ENCODE peak calls at places on chromosomes 6 and 20, in nine cellular contexts. One of them, this sample, is unnamed.

GRCh38 chr20:62704341-62704948 is 4.2 kb upstream of the NTSR1 start:
- DNase-seq in AG08395: peak
- DNase-seq in NCI-H1436 treated with DMSO at 0.1 percent for 48 hours: no peak
- DNase-seq in cardiac muscle cell: peak
- DNase-seq in NCI-H524: peak
- DNase-seq in GM18507: no peak
- DNase-seq in EH: peak
- DNase-seq in SJSA1: peak
- DNase-seq in NCI-H1105 treated with DMSO at 0.1 percent for 48 hours: peak
- DNase-seq in this sample: peak

GRCh38 chr20:3655032-3655405 is 8.2 kb downstream of the GFRA4 start:
- DNase-seq in AG08395: no peak
- DNase-seq in NCI-H1436 treated with DMSO at 0.1 percent for 48 hours: no peak
- DNase-seq in cardiac muscle cell: no peak
- DNase-seq in NCI-H524: no peak
- DNase-seq in GM18507: no peak
- DNase-seq in EH: no peak
- DNase-seq in SJSA1: no peak
- DNase-seq in NCI-H1105 treated with DMSO at 0.1 percent for 48 hours: no peak
- DNase-seq in this sample: peak

GRCh38 chr6:36413489-36414153 is 26.2 kb upstream of the ETV7 start:
- DNase-seq in AG08395: no peak
- DNase-seq in NCI-H1436 treated with DMSO at 0.1 percent for 48 hours: no peak
- DNase-seq in cardiac muscle cell: no peak
- DNase-seq in NCI-H524: no peak
- DNase-seq in GM18507: no peak
- DNase-seq in EH: no peak
- DNase-seq in SJSA1: no peak
- DNase-seq in NCI-H1105 treated with DMSO at 0.1 percent for 48 hours: no peak
- DNase-seq in this sample: no peak

GRCh38 chr6:132669690-132670291 is 10.8 kb upstream of the TAAR1 start:
- DNase-seq in AG08395: peak
- DNase-seq in NCI-H1436 treated with DMSO at 0.1 percent for 48 hours: no peak
- DNase-seq in cardiac muscle cell: peak
- DNase-seq in NCI-H524: peak
- DNase-seq in GM18507: peak
- DNase-seq in EH: peak
- DNase-seq in SJSA1: no peak
- DNase-seq in NCI-H1105 treated with DMSO at 0.1 percent for 48 hours: peak
- DNase-seq in this sample: peak

GRCh38 chr6:117783280-117783679 is 108.0 kb downstream of the NUS1 start:
- DNase-seq in AG08395: no peak
- DNase-seq in NCI-H1436 treated with DMSO at 0.1 percent for 48 hours: no peak
- DNase-seq in cardiac muscle cell: no peak
- DNase-seq in NCI-H524: no peak
- DNase-seq in GM18507: no peak
- DNase-seq in EH: no peak
- DNase-seq in SJSA1: no peak
- DNase-seq in NCI-H1105 treated with DMSO at 0.1 percent for 48 hours: no peak
- DNase-seq in this sample: no peak

GRCh38 chr20:62755817-62756724 is 40.2 kb upstream of the MRGBP start:
- DNase-seq in AG08395: no peak
- DNase-seq in NCI-H1436 treated with DMSO at 0.1 percent for 48 hours: no peak
- DNase-seq in cardiac muscle cell: no peak
- DNase-seq in NCI-H524: peak
- DNase-seq in GM18507: no peak
- DNase-seq in EH: no peak
- DNase-seq in SJSA1: no peak
- DNase-seq in NCI-H1105 treated with DMSO at 0.1 percent for 48 hours: no peak
- DNase-seq in this sample: no peak

GRCh38 chr20:6492396-6493055 is 275.0 kb upstream of the BMP2 start:
- DNase-seq in AG08395: no peak
- DNase-seq in NCI-H1436 treated with DMSO at 0.1 percent for 48 hours: no peak
- DNase-seq in cardiac muscle cell: no peak
- DNase-seq in NCI-H524: no peak
- DNase-seq in GM18507: no peak
- DNase-seq in EH: no peak
- DNase-seq in SJSA1: peak
- DNase-seq in NCI-H1105 treated with DMSO at 0.1 percent for 48 hours: no peak
- DNase-seq in this sample: no peak

GRCh38 chr6:91613481-91613880 is 1026.6 kb upstream of the MAP3K7 start:
- DNase-seq in AG08395: no peak
- DNase-seq in NCI-H1436 treated with DMSO at 0.1 percent for 48 hours: no peak
- DNase-seq in cardiac muscle cell: no peak
- DNase-seq in NCI-H524: no peak
- DNase-seq in GM18507: no peak
- DNase-seq in EH: no peak
- DNase-seq in SJSA1: no peak
- DNase-seq in NCI-H1105 treated with DMSO at 0.1 percent for 48 hours: no peak
- DNase-seq in this sample: no peak

GRCh38 chr20:7980332-7981046 is 39.1 kb downstream of the TMX4 start:
- DNase-seq in AG08395: peak
- DNase-seq in NCI-H1436 treated with DMSO at 0.1 percent for 48 hours: no peak
- DNase-seq in cardiac muscle cell: peak
- DNase-seq in NCI-H524: no peak
- DNase-seq in GM18507: peak
- DNase-seq in EH: peak
- DNase-seq in SJSA1: peak
- DNase-seq in NCI-H1105 treated with DMSO at 0.1 percent for 48 hours: peak
- DNase-seq in this sample: peak

GRCh38 chr6:35014786-35015185 is 125.7 kb downstream of the ANKS1A start:
- DNase-seq in AG08395: peak
- DNase-seq in NCI-H1436 treated with DMSO at 0.1 percent for 48 hours: no peak
- DNase-seq in cardiac muscle cell: no peak
- DNase-seq in NCI-H524: no peak
- DNase-seq in GM18507: no peak
- DNase-seq in EH: peak
- DNase-seq in SJSA1: no peak
- DNase-seq in NCI-H1105 treated with DMSO at 0.1 percent for 48 hours: no peak
- DNase-seq in this sample: no peak

GRCh38 chr6:42375905-42376304 is 75.8 kb downstream of the TRERF1 start:
- DNase-seq in AG08395: no peak
- DNase-seq in NCI-H1436 treated with DMSO at 0.1 percent for 48 hours: no peak
- DNase-seq in cardiac muscle cell: no peak
- DNase-seq in NCI-H524: no peak
- DNase-seq in GM18507: no peak
- DNase-seq in EH: no peak
- DNase-seq in SJSA1: no peak
- DNase-seq in NCI-H1105 treated with DMSO at 0.1 percent for 48 hours: no peak
- DNase-seq in this sample: no peak

GRCh38 chr6:26300043-26300331 is 65.0 kb upstream of the BTN3A2 start:
- DNase-seq in AG08395: no peak
- DNase-seq in NCI-H1436 treated with DMSO at 0.1 percent for 48 hours: no peak
- DNase-seq in cardiac muscle cell: no peak
- DNase-seq in NCI-H524: no peak
- DNase-seq in GM18507: no peak
- DNase-seq in EH: no peak
- DNase-seq in SJSA1: no peak
- DNase-seq in NCI-H1105 treated with DMSO at 0.1 percent for 48 hours: no peak
- DNase-seq in this sample: no peak

GRCh38 chr6:169428532-169428931 is 174.9 kb upstream of the THBS2 start:
- DNase-seq in AG08395: peak
- DNase-seq in NCI-H1436 treated with DMSO at 0.1 percent for 48 hours: no peak
- DNase-seq in cardiac muscle cell: no peak
- DNase-seq in NCI-H524: no peak
- DNase-seq in GM18507: no peak
- DNase-seq in EH: no peak
- DNase-seq in SJSA1: no peak
- DNase-seq in NCI-H1105 treated with DMSO at 0.1 percent for 48 hours: no peak
- DNase-seq in this sample: peak

GRCh38 chr6:42520786-42521607 is 42.8 kb upstream of the UBR2 start:
- DNase-seq in AG08395: peak
- DNase-seq in NCI-H1436 treated with DMSO at 0.1 percent for 48 hours: no peak
- DNase-seq in cardiac muscle cell: no peak
- DNase-seq in NCI-H524: no peak
- DNase-seq in GM18507: no peak
- DNase-seq in EH: peak
- DNase-seq in SJSA1: peak
- DNase-seq in NCI-H1105 treated with DMSO at 0.1 percent for 48 hours: no peak
- DNase-seq in this sample: no peak

GRCh38 chr20:36824142-36824940 is 50.8 kb upstream of the DSN1 start:
- DNase-seq in AG08395: no peak
- DNase-seq in NCI-H1436 treated with DMSO at 0.1 percent for 48 hours: no peak
- DNase-seq in cardiac muscle cell: no peak
- DNase-seq in NCI-H524: no peak
- DNase-seq in GM18507: no peak
- DNase-seq in EH: no peak
- DNase-seq in SJSA1: no peak
- DNase-seq in NCI-H1105 treated with DMSO at 0.1 percent for 48 hours: no peak
- DNase-seq in this sample: no peak

GRCh38 chr6:32186496-32186840 is 2.4 kb upstream of the AGER start:
- DNase-seq in AG08395: no peak
- DNase-seq in NCI-H1436 treated with DMSO at 0.1 percent for 48 hours: no peak
- DNase-seq in cardiac muscle cell: no peak
- DNase-seq in NCI-H524: no peak
- DNase-seq in GM18507: no peak
- DNase-seq in EH: no peak
- DNase-seq in SJSA1: no peak
- DNase-seq in NCI-H1105 treated with DMSO at 0.1 percent for 48 hours: no peak
- DNase-seq in this sample: no peak

GRCh38 chr6:11323666-11324452 is 91.4 kb upstream of the NEDD9 start:
- DNase-seq in AG08395: no peak
- DNase-seq in NCI-H1436 treated with DMSO at 0.1 percent for 48 hours: no peak
- DNase-seq in cardiac muscle cell: no peak
- DNase-seq in NCI-H524: no peak
- DNase-seq in GM18507: no peak
- DNase-seq in EH: no peak
- DNase-seq in SJSA1: no peak
- DNase-seq in NCI-H1105 treated with DMSO at 0.1 percent for 48 hours: no peak
- DNase-seq in this sample: no peak

GRCh38 chr6:1590580-1590979 is 19.1 kb upstream of the FOXC1 start:
- DNase-seq in AG08395: no peak
- DNase-seq in NCI-H1436 treated with DMSO at 0.1 percent for 48 hours: no peak
- DNase-seq in cardiac muscle cell: no peak
- DNase-seq in NCI-H524: no peak
- DNase-seq in GM18507: no peak
- DNase-seq in EH: no peak
- DNase-seq in SJSA1: no peak
- DNase-seq in NCI-H1105 treated with DMSO at 0.1 percent for 48 hours: no peak
- DNase-seq in this sample: no peak

GRCh38 chr20:11057624-11058023 is 383.8 kb upstream of the JAG1 start:
- DNase-seq in AG08395: no peak
- DNase-seq in NCI-H1436 treated with DMSO at 0.1 percent for 48 hours: no peak
- DNase-seq in cardiac muscle cell: no peak
- DNase-seq in NCI-H524: no peak
- DNase-seq in GM18507: no peak
- DNase-seq in EH: peak
- DNase-seq in SJSA1: no peak
- DNase-seq in NCI-H1105 treated with DMSO at 0.1 percent for 48 hours: no peak
- DNase-seq in this sample: no peak

GRCh38 chr6:25788305-25788922 is 33.9 kb downstream of the SLC17A4 start:
- DNase-seq in AG08395: peak
- DNase-seq in NCI-H1436 treated with DMSO at 0.1 percent for 48 hours: no peak
- DNase-seq in cardiac muscle cell: peak
- DNase-seq in NCI-H524: peak
- DNase-seq in GM18507: no peak
- DNase-seq in EH: peak
- DNase-seq in SJSA1: peak
- DNase-seq in NCI-H1105 treated with DMSO at 0.1 percent for 48 hours: no peak
- DNase-seq in this sample: peak

GRCh38 chr6:1129141-1129540 is 182.8 kb upstream of the FOXQ1 start:
- DNase-seq in AG08395: peak
- DNase-seq in NCI-H1436 treated with DMSO at 0.1 percent for 48 hours: no peak
- DNase-seq in cardiac muscle cell: no peak
- DNase-seq in NCI-H524: no peak
- DNase-seq in GM18507: no peak
- DNase-seq in EH: peak
- DNase-seq in SJSA1: no peak
- DNase-seq in NCI-H1105 treated with DMSO at 0.1 percent for 48 hours: no peak
- DNase-seq in this sample: no peak

GRCh38 chr6:12271594-12271993 is 18.6 kb upstream of the EDN1 start:
- DNase-seq in AG08395: no peak
- DNase-seq in NCI-H1436 treated with DMSO at 0.1 percent for 48 hours: no peak
- DNase-seq in cardiac muscle cell: no peak
- DNase-seq in NCI-H524: no peak
- DNase-seq in GM18507: no peak
- DNase-seq in EH: no peak
- DNase-seq in SJSA1: no peak
- DNase-seq in NCI-H1105 treated with DMSO at 0.1 percent for 48 hours: no peak
- DNase-seq in this sample: no peak

GRCh38 chr20:44746367-44747165 is 901 bp downstream of the KCNK15 start:
- DNase-seq in AG08395: no peak
- DNase-seq in NCI-H1436 treated with DMSO at 0.1 percent for 48 hours: no peak
- DNase-seq in cardiac muscle cell: no peak
- DNase-seq in NCI-H524: peak
- DNase-seq in GM18507: no peak
- DNase-seq in EH: no peak
- DNase-seq in SJSA1: no peak
- DNase-seq in NCI-H1105 treated with DMSO at 0.1 percent for 48 hours: no peak
- DNase-seq in this sample: no peak